ENCODE peak calls at places on chromosome 1, in seven cellular contexts. O is T1000; J is COR-L47; L is natural killer cell treated with Interleukin-12 subunit alpha and Interleukin-12 subunit beta and Interleukin-15 and Interleukin-18, amount 100 ng/mL, for 72 hours; X is foreskin fibroblast; K is suprapubic skin; Q is GM12865. I is an unnamed sample.

GRCh38 chr1:23638786-23639241 is 52.8 kb upstream of the RPL11 start:
- DNase-seq in O (no peak), J (no peak), L (no peak), X (no peak), K (no peak), Q (no peak), I (no peak)

GRCh38 chr1:231053493-231054162 is 13.6 kb upstream of the FAM89A start:
- DNase-seq in O (no peak), J (peak; percentile 33), L (no peak), X (peak; percentile 43), K (no peak), Q (peak; percentile 38), I (no peak)

GRCh38 chr1:97144527-97144926 is 422.9 kb downstream of the PTBP2 start:
- DNase-seq in O (no peak), J (no peak), L (no peak), X (peak; percentile 73), K (no peak), Q (no peak), I (no peak)

GRCh38 chr1:21077085-21077484 is 99.6 kb downstream of the EIF4G3 start:
- DNase-seq in O (no peak), J (no peak), L (no peak), X (peak; percentile 45), K (no peak), Q (no peak), I (no peak)

GRCh38 chr1:67882196-67882958 is 49.1 kb upstream of the GNG12 start:
- DNase-seq in O (no peak), J (no peak), L (no peak), X (no peak), K (no peak), Q (no peak), I (no peak)

GRCh38 chr1:84780000-84780716 is 89.9 kb upstream of the SSX2IP start:
- DNase-seq in O (no peak), J (no peak), L (peak; percentile 73), X (peak; percentile 63), K (no peak), Q (no peak), I (no peak)

GRCh38 chr1:155776414-155776813 is 80.6 kb downstream of the GON4L start:
- DNase-seq in O (no peak), J (no peak), L (no peak), X (no peak), K (no peak), Q (no peak), I (no peak)

GRCh38 chr1:63848764-63849548 is 75.1 kb downstream of the ROR1 start:
- DNase-seq in O (no peak), J (no peak), L (no peak), X (no peak), K (no peak), Q (no peak), I (no peak)

GRCh38 chr1:227944931-227945890 is 2.5 kb downstream of the WNT9A start:
- DNase-seq in O (no peak), J (no peak), L (no peak), X (no peak), K (peak; percentile 75), Q (no peak), I (peak; percentile 35)

GRCh38 chr1:2334883-2335534 is 56.3 kb downstream of the MORN1 start:
- DNase-seq in O (no peak), J (no peak), L (no peak), X (no peak), K (no peak), Q (no peak), I (no peak)

GRCh38 chr1:20110679-20111078 is 8.7 kb downstream of the PLA2G2D start:
- DNase-seq in O (no peak), J (no peak), L (no peak), X (no peak), K (no peak), Q (no peak), I (no peak)

GRCh38 chr1:212525479-212526110 is 83.0 kb upstream of the ATF3 start:
- DNase-seq in O (peak; percentile 22), J (no peak), L (no peak), X (no peak), K (no peak), Q (no peak), I (no peak)

GRCh38 chr1:23521588-23521987 is 9.4 kb downstream of the E2F2 start:
- DNase-seq in O (no peak), J (no peak), L (no peak), X (no peak), K (no peak), Q (no peak), I (no peak)

GRCh38 chr1:92081031-92081430 is 886 bp downstream of the BTBD8 start:
- DNase-seq in O (no peak), J (no peak), L (no peak), X (no peak), K (no peak), Q (no peak), I (no peak)

GRCh38 chr1:10962483-10962882 is 50.0 kb upstream of the TARDBP start:
- DNase-seq in O (no peak), J (peak; percentile 94), L (no peak), X (no peak), K (no peak), Q (no peak), I (peak; percentile 77)

GRCh38 chr1:160548960-160549664 is 26.1 kb upstream of the SLAMF6 start:
- DNase-seq in O (no peak), J (no peak), L (no peak), X (no peak), K (no peak), Q (peak; percentile 87), I (no peak)

GRCh38 chr1:232912845-232913580 is 37.4 kb upstream of the NTPCR start:
- DNase-seq in O (no peak), J (no peak), L (no peak), X (no peak), K (no peak), Q (no peak), I (no peak)

GRCh38 chr1:9482816-9483572 is 56.3 kb upstream of the SLC25A33 start:
- DNase-seq in O (no peak), J (no peak), L (no peak), X (no peak), K (no peak), Q (no peak), I (no peak)

GRCh38 chr1:181541458-181541857 is 58.1 kb downstream of the CACNA1E start:
- DNase-seq in O (no peak), J (no peak), L (no peak), X (no peak), K (no peak), Q (no peak), I (no peak)

GRCh38 chr1:245877976-245878375 is 629.1 kb downstream of the SMYD3 start:
- DNase-seq in O (no peak), J (no peak), L (no peak), X (no peak), K (no peak), Q (no peak), I (no peak)

GRCh38 chr1:21012937-21013336 is 163.8 kb downstream of the EIF4G3 start:
- DNase-seq in O (no peak), J (no peak), L (no peak), X (no peak), K (no peak), Q (no peak), I (no peak)

GRCh38 chr1:48089356-48089891 is 92.2 kb upstream of the TRABD2B start:
- DNase-seq in O (no peak), J (no peak), L (no peak), X (no peak), K (no peak), Q (no peak), I (no peak)

GRCh38 chr1:30748699-30749401 is 8.7 kb downstream of the LAPTM5 start:
- DNase-seq in O (no peak), J (no peak), L (no peak), X (no peak), K (no peak), Q (peak; percentile 55), I (no peak)

GRCh38 chr1:33147997-33148314 is 33.9 kb downstream of the TRIM62 start:
- DNase-seq in O (no peak), J (no peak), L (no peak), X (no peak), K (no peak), Q (peak; percentile 13), I (no peak)

GRCh38 chr1:33181906-33182305 is at the start of gene TRIM62:
- DNase-seq in O (peak; percentile 73), J (peak; percentile 86), L (peak; percentile 83), X (peak; percentile 88), K (peak; percentile 89), Q (peak; percentile 87), I (peak; percentile 91)

GRCh38 chr1:201517631-201518030 is 10.7 kb upstream of the CSRP1 start:
- DNase-seq in O (no peak), J (no peak), L (no peak), X (no peak), K (no peak), Q (no peak), I (no peak)

I was measured in NCI-H1417.